ENCODE peak calls at places on chromosomes 2 and 18, in seven cellular contexts. One of them, this sample, is unnamed.

GRCh38 chr2:46487667-46488333 is 8.4 kb downstream of the TMEM247 start:
- DNase-seq in neural progenitor cell: no peak
- DNase-seq in amygdala: no peak
- DNase-seq in activated naive CD4-positive, alpha-beta T cell: no peak
- DNase-seq in activated CD4-positive, alpha-beta T cell treated with anti-CD3 and anti-CD28 coated beads, Interleukin-2, amount 10 ng/mL, durations not matched to agents 7 days and 5 days: no peak
- DNase-seq in NCI-H1092: no peak
- DNase-seq in sigmoid colon: peak; percentile 85
- DNase-seq in this sample: no peak

GRCh38 chr2:55165567-55165966 is 66.5 kb downstream of the CLHC1 start:
- DNase-seq in neural progenitor cell: no peak
- DNase-seq in amygdala: no peak
- DNase-seq in activated naive CD4-positive, alpha-beta T cell: no peak
- DNase-seq in activated CD4-positive, alpha-beta T cell treated with anti-CD3 and anti-CD28 coated beads, Interleukin-2, amount 10 ng/mL, durations not matched to agents 7 days and 5 days: no peak
- DNase-seq in NCI-H1092: no peak
- DNase-seq in sigmoid colon: no peak
- DNase-seq in this sample: no peak

GRCh38 chr18:1173593-1173992 is 268.9 kb downstream of the ADCYAP1 start:
- DNase-seq in neural progenitor cell: no peak
- DNase-seq in amygdala: no peak
- DNase-seq in activated naive CD4-positive, alpha-beta T cell: no peak
- DNase-seq in activated CD4-positive, alpha-beta T cell treated with anti-CD3 and anti-CD28 coated beads, Interleukin-2, amount 10 ng/mL, durations not matched to agents 7 days and 5 days: no peak
- DNase-seq in NCI-H1092: no peak
- DNase-seq in sigmoid colon: no peak
- DNase-seq in this sample: no peak

GRCh38 chr2:63569740-63570139 is 18.5 kb downstream of the WDPCP start:
- DNase-seq in neural progenitor cell: no peak
- DNase-seq in amygdala: no peak
- DNase-seq in activated naive CD4-positive, alpha-beta T cell: no peak
- DNase-seq in activated CD4-positive, alpha-beta T cell treated with anti-CD3 and anti-CD28 coated beads, Interleukin-2, amount 10 ng/mL, durations not matched to agents 7 days and 5 days: no peak
- DNase-seq in NCI-H1092: no peak
- DNase-seq in sigmoid colon: no peak
- DNase-seq in this sample: no peak

GRCh38 chr2:20596973-20597867 is 53.7 kb downstream of the HS1BP3 start:
- DNase-seq in neural progenitor cell: no peak
- DNase-seq in amygdala: no peak
- DNase-seq in activated naive CD4-positive, alpha-beta T cell: no peak
- DNase-seq in activated CD4-positive, alpha-beta T cell treated with anti-CD3 and anti-CD28 coated beads, Interleukin-2, amount 10 ng/mL, durations not matched to agents 7 days and 5 days: no peak
- DNase-seq in NCI-H1092: no peak
- DNase-seq in sigmoid colon: peak; percentile 94
- DNase-seq in this sample: no peak

GRCh38 chr18:52694804-52695203 is 354.8 kb downstream of the DCC start:
- DNase-seq in neural progenitor cell: peak; percentile 42
- DNase-seq in amygdala: no peak
- DNase-seq in activated naive CD4-positive, alpha-beta T cell: no peak
- DNase-seq in activated CD4-positive, alpha-beta T cell treated with anti-CD3 and anti-CD28 coated beads, Interleukin-2, amount 10 ng/mL, durations not matched to agents 7 days and 5 days: no peak
- DNase-seq in NCI-H1092: no peak
- DNase-seq in sigmoid colon: no peak
- DNase-seq in this sample: peak; percentile 30

GRCh38 chr2:42865884-42866861 is 73.8 kb upstream of the HAAO start:
- DNase-seq in neural progenitor cell: no peak
- DNase-seq in amygdala: no peak
- DNase-seq in activated naive CD4-positive, alpha-beta T cell: no peak
- DNase-seq in activated CD4-positive, alpha-beta T cell treated with anti-CD3 and anti-CD28 coated beads, Interleukin-2, amount 10 ng/mL, durations not matched to agents 7 days and 5 days: no peak
- DNase-seq in NCI-H1092: no peak
- DNase-seq in sigmoid colon: peak; percentile 82
- DNase-seq in this sample: no peak

GRCh38 chr2:196568506-196568905 is 71.0 kb upstream of the CCDC150 start:
- DNase-seq in neural progenitor cell: no peak
- DNase-seq in amygdala: no peak
- DNase-seq in activated naive CD4-positive, alpha-beta T cell: no peak
- DNase-seq in activated CD4-positive, alpha-beta T cell treated with anti-CD3 and anti-CD28 coated beads, Interleukin-2, amount 10 ng/mL, durations not matched to agents 7 days and 5 days: no peak
- DNase-seq in NCI-H1092: no peak
- DNase-seq in sigmoid colon: no peak
- DNase-seq in this sample: no peak

GRCh38 chr18:13703899-13704298 is 22.5 kb downstream of the FAM210A start:
- DNase-seq in neural progenitor cell: peak; percentile 15
- DNase-seq in amygdala: no peak
- DNase-seq in activated naive CD4-positive, alpha-beta T cell: no peak
- DNase-seq in activated CD4-positive, alpha-beta T cell treated with anti-CD3 and anti-CD28 coated beads, Interleukin-2, amount 10 ng/mL, durations not matched to agents 7 days and 5 days: no peak
- DNase-seq in NCI-H1092: no peak
- DNase-seq in sigmoid colon: no peak
- DNase-seq in this sample: no peak

GRCh38 chr2:136117391-136117841 is 533 bp downstream of the CXCR4 start:
- DNase-seq in neural progenitor cell: peak; percentile 82
- DNase-seq in amygdala: no peak
- DNase-seq in activated naive CD4-positive, alpha-beta T cell: peak; percentile 57
- DNase-seq in activated CD4-positive, alpha-beta T cell treated with anti-CD3 and anti-CD28 coated beads, Interleukin-2, amount 10 ng/mL, durations not matched to agents 7 days and 5 days: peak; percentile 70
- DNase-seq in NCI-H1092: no peak
- DNase-seq in sigmoid colon: no peak
- DNase-seq in this sample: no peak

GRCh38 chr2:205704101-205704741 is 21.9 kb downstream of the NRP2 start:
- DNase-seq in neural progenitor cell: no peak
- DNase-seq in amygdala: no peak
- DNase-seq in activated naive CD4-positive, alpha-beta T cell: no peak
- DNase-seq in activated CD4-positive, alpha-beta T cell treated with anti-CD3 and anti-CD28 coated beads, Interleukin-2, amount 10 ng/mL, durations not matched to agents 7 days and 5 days: no peak
- DNase-seq in NCI-H1092: no peak
- DNase-seq in sigmoid colon: peak; percentile 78
- DNase-seq in this sample: no peak

GRCh38 chr2:175732523-175732922 is 269.5 kb downstream of the LNPK start:
- DNase-seq in neural progenitor cell: no peak
- DNase-seq in amygdala: no peak
- DNase-seq in activated naive CD4-positive, alpha-beta T cell: no peak
- DNase-seq in activated CD4-positive, alpha-beta T cell treated with anti-CD3 and anti-CD28 coated beads, Interleukin-2, amount 10 ng/mL, durations not matched to agents 7 days and 5 days: no peak
- DNase-seq in NCI-H1092: no peak
- DNase-seq in sigmoid colon: no peak
- DNase-seq in this sample: no peak

GRCh38 chr2:222330910-222331309 is 32.1 kb upstream of the PAX3 start:
- DNase-seq in neural progenitor cell: no peak
- DNase-seq in amygdala: no peak
- DNase-seq in activated naive CD4-positive, alpha-beta T cell: no peak
- DNase-seq in activated CD4-positive, alpha-beta T cell treated with anti-CD3 and anti-CD28 coated beads, Interleukin-2, amount 10 ng/mL, durations not matched to agents 7 days and 5 days: no peak
- DNase-seq in NCI-H1092: no peak
- DNase-seq in sigmoid colon: no peak
- DNase-seq in this sample: no peak

GRCh38 chr2:127101756-127102463 is 5.0 kb downstream of the BIN1 start:
- DNase-seq in neural progenitor cell: no peak
- DNase-seq in amygdala: no peak
- DNase-seq in activated naive CD4-positive, alpha-beta T cell: no peak
- DNase-seq in activated CD4-positive, alpha-beta T cell treated with anti-CD3 and anti-CD28 coated beads, Interleukin-2, amount 10 ng/mL, durations not matched to agents 7 days and 5 days: no peak
- DNase-seq in NCI-H1092: no peak
- DNase-seq in sigmoid colon: peak; percentile 38
- DNase-seq in this sample: no peak

GRCh38 chr18:11553098-11553940 is 56.1 kb upstream of the SLC35G4 start:
- DNase-seq in neural progenitor cell: peak; percentile 65
- DNase-seq in amygdala: no peak
- DNase-seq in activated naive CD4-positive, alpha-beta T cell: no peak
- DNase-seq in activated CD4-positive, alpha-beta T cell treated with anti-CD3 and anti-CD28 coated beads, Interleukin-2, amount 10 ng/mL, durations not matched to agents 7 days and 5 days: peak; percentile 42
- DNase-seq in NCI-H1092: no peak
- DNase-seq in sigmoid colon: no peak
- DNase-seq in this sample: peak; percentile 75

GRCh38 chr18:42182728-42183700 is 228.0 kb downstream of the PIK3C3 start:
- DNase-seq in neural progenitor cell: no peak
- DNase-seq in amygdala: no peak
- DNase-seq in activated naive CD4-positive, alpha-beta T cell: no peak
- DNase-seq in activated CD4-positive, alpha-beta T cell treated with anti-CD3 and anti-CD28 coated beads, Interleukin-2, amount 10 ng/mL, durations not matched to agents 7 days and 5 days: no peak
- DNase-seq in NCI-H1092: no peak
- DNase-seq in sigmoid colon: no peak
- DNase-seq in this sample: no peak

GRCh38 chr2:65204461-65205230 is 23.0 kb upstream of the ACTR2 start:
- DNase-seq in neural progenitor cell: no peak
- DNase-seq in amygdala: no peak
- DNase-seq in activated naive CD4-positive, alpha-beta T cell: no peak
- DNase-seq in activated CD4-positive, alpha-beta T cell treated with anti-CD3 and anti-CD28 coated beads, Interleukin-2, amount 10 ng/mL, durations not matched to agents 7 days and 5 days: peak; percentile 42
- DNase-seq in NCI-H1092: no peak
- DNase-seq in sigmoid colon: no peak
- DNase-seq in this sample: no peak

GRCh38 chr2:3766824-3767223 is 63.4 kb downstream of the DCDC2C start:
- DNase-seq in neural progenitor cell: no peak
- DNase-seq in amygdala: no peak
- DNase-seq in activated naive CD4-positive, alpha-beta T cell: no peak
- DNase-seq in activated CD4-positive, alpha-beta T cell treated with anti-CD3 and anti-CD28 coated beads, Interleukin-2, amount 10 ng/mL, durations not matched to agents 7 days and 5 days: no peak
- DNase-seq in NCI-H1092: no peak
- DNase-seq in sigmoid colon: no peak
- DNase-seq in this sample: no peak

GRCh38 chr2:56199492-56199891 is 15.7 kb downstream of the CCDC85A start:
- DNase-seq in neural progenitor cell: no peak
- DNase-seq in amygdala: no peak
- DNase-seq in activated naive CD4-positive, alpha-beta T cell: no peak
- DNase-seq in activated CD4-positive, alpha-beta T cell treated with anti-CD3 and anti-CD28 coated beads, Interleukin-2, amount 10 ng/mL, durations not matched to agents 7 days and 5 days: no peak
- DNase-seq in NCI-H1092: no peak
- DNase-seq in sigmoid colon: no peak
- DNase-seq in this sample: no peak

GRCh38 chr2:2577366-2577765 is 246.3 kb upstream of the MYT1L start:
- DNase-seq in neural progenitor cell: no peak
- DNase-seq in amygdala: peak; percentile 67
- DNase-seq in activated naive CD4-positive, alpha-beta T cell: no peak
- DNase-seq in activated CD4-positive, alpha-beta T cell treated with anti-CD3 and anti-CD28 coated beads, Interleukin-2, amount 10 ng/mL, durations not matched to agents 7 days and 5 days: no peak
- DNase-seq in NCI-H1092: peak; percentile 72
- DNase-seq in sigmoid colon: no peak
- DNase-seq in this sample: no peak

GRCh38 chr2:134771313-134771801 is 52.6 kb upstream of the TMEM163 start:
- DNase-seq in neural progenitor cell: no peak
- DNase-seq in amygdala: no peak
- DNase-seq in activated naive CD4-positive, alpha-beta T cell: no peak
- DNase-seq in activated CD4-positive, alpha-beta T cell treated with anti-CD3 and anti-CD28 coated beads, Interleukin-2, amount 10 ng/mL, durations not matched to agents 7 days and 5 days: no peak
- DNase-seq in NCI-H1092: no peak
- DNase-seq in sigmoid colon: no peak
- DNase-seq in this sample: peak; percentile 29

GRCh38 chr2:128556633-128557032 is 238.0 kb upstream of the HS6ST1 start:
- DNase-seq in neural progenitor cell: no peak
- DNase-seq in amygdala: no peak
- DNase-seq in activated naive CD4-positive, alpha-beta T cell: no peak
- DNase-seq in activated CD4-positive, alpha-beta T cell treated with anti-CD3 and anti-CD28 coated beads, Interleukin-2, amount 10 ng/mL, durations not matched to agents 7 days and 5 days: no peak
- DNase-seq in NCI-H1092: no peak
- DNase-seq in sigmoid colon: no peak
- DNase-seq in this sample: no peak

GRCh38 chr18:34999734-35000397 is 41.3 kb upstream of the MAPRE2 start:
- DNase-seq in neural progenitor cell: peak; percentile 52
- DNase-seq in amygdala: no peak
- DNase-seq in activated naive CD4-positive, alpha-beta T cell: no peak
- DNase-seq in activated CD4-positive, alpha-beta T cell treated with anti-CD3 and anti-CD28 coated beads, Interleukin-2, amount 10 ng/mL, durations not matched to agents 7 days and 5 days: no peak
- DNase-seq in NCI-H1092: no peak
- DNase-seq in sigmoid colon: no peak
- DNase-seq in this sample: peak; percentile 27

GRCh38 chr2:75431757-75432156 is 129.0 kb downstream of the EVA1A start:
- DNase-seq in neural progenitor cell: no peak
- DNase-seq in amygdala: no peak
- DNase-seq in activated naive CD4-positive, alpha-beta T cell: no peak
- DNase-seq in activated CD4-positive, alpha-beta T cell treated with anti-CD3 and anti-CD28 coated beads, Interleukin-2, amount 10 ng/mL, durations not matched to agents 7 days and 5 days: no peak
- DNase-seq in NCI-H1092: no peak
- DNase-seq in sigmoid colon: no peak
- DNase-seq in this sample: no peak

GRCh38 chr2:97730245-97730644 is 16.9 kb downstream of the ZAP70 start:
- DNase-seq in neural progenitor cell: no peak
- DNase-seq in amygdala: no peak
- DNase-seq in activated naive CD4-positive, alpha-beta T cell: no peak
- DNase-seq in activated CD4-positive, alpha-beta T cell treated with anti-CD3 and anti-CD28 coated beads, Interleukin-2, amount 10 ng/mL, durations not matched to agents 7 days and 5 days: no peak
- DNase-seq in NCI-H1092: no peak
- DNase-seq in sigmoid colon: no peak
- DNase-seq in this sample: no peak

GRCh38 chr2:138964413-138964812 is 184.2 kb upstream of the NXPH2 start:
- DNase-seq in neural progenitor cell: no peak
- DNase-seq in amygdala: no peak
- DNase-seq in activated naive CD4-positive, alpha-beta T cell: no peak
- DNase-seq in activated CD4-positive, alpha-beta T cell treated with anti-CD3 and anti-CD28 coated beads, Interleukin-2, amount 10 ng/mL, durations not matched to agents 7 days and 5 days: no peak
- DNase-seq in NCI-H1092: no peak
- DNase-seq in sigmoid colon: no peak
- DNase-seq in this sample: no peak

GRCh38 chr2:32787207-32787606 is 159.4 kb downstream of the TTC27 start:
- DNase-seq in neural progenitor cell: no peak
- DNase-seq in amygdala: no peak
- DNase-seq in activated naive CD4-positive, alpha-beta T cell: no peak
- DNase-seq in activated CD4-positive, alpha-beta T cell treated with anti-CD3 and anti-CD28 coated beads, Interleukin-2, amount 10 ng/mL, durations not matched to agents 7 days and 5 days: no peak
- DNase-seq in NCI-H1092: no peak
- DNase-seq in sigmoid colon: no peak
- DNase-seq in this sample: no peak

GRCh38 chr2:118386636-118387302 is 298.5 kb downstream of the INSIG2 start:
- DNase-seq in neural progenitor cell: no peak
- DNase-seq in amygdala: no peak
- DNase-seq in activated naive CD4-positive, alpha-beta T cell: no peak
- DNase-seq in activated CD4-positive, alpha-beta T cell treated with anti-CD3 and anti-CD28 coated beads, Interleukin-2, amount 10 ng/mL, durations not matched to agents 7 days and 5 days: no peak
- DNase-seq in NCI-H1092: no peak
- DNase-seq in sigmoid colon: no peak
- DNase-seq in this sample: no peak

GRCh38 chr18:80177128-80177527 is 68.1 kb downstream of the ADNP2 start:
- DNase-seq in neural progenitor cell: no peak
- DNase-seq in amygdala: no peak
- DNase-seq in activated naive CD4-positive, alpha-beta T cell: no peak
- DNase-seq in activated CD4-positive, alpha-beta T cell treated with anti-CD3 and anti-CD28 coated beads, Interleukin-2, amount 10 ng/mL, durations not matched to agents 7 days and 5 days: no peak
- DNase-seq in NCI-H1092: no peak
- DNase-seq in sigmoid colon: no peak
- DNase-seq in this sample: no peak

GRCh38 chr18:77650799-77651385 is 401.2 kb downstream of the GALR1 start:
- DNase-seq in neural progenitor cell: peak; percentile 89
- DNase-seq in amygdala: peak; percentile 24
- DNase-seq in activated naive CD4-positive, alpha-beta T cell: peak; percentile 2
- DNase-seq in activated CD4-positive, alpha-beta T cell treated with anti-CD3 and anti-CD28 coated beads, Interleukin-2, amount 10 ng/mL, durations not matched to agents 7 days and 5 days: peak; percentile 58
- DNase-seq in NCI-H1092: peak; percentile 69
- DNase-seq in sigmoid colon: peak; percentile 87
- DNase-seq in this sample: peak; percentile 96

GRCh38 chr2:200306969-200307811 is 697 bp downstream of the SPATS2L start:
- DNase-seq in neural progenitor cell: peak; percentile 80
- DNase-seq in amygdala: no peak
- DNase-seq in activated naive CD4-positive, alpha-beta T cell: no peak
- DNase-seq in activated CD4-positive, alpha-beta T cell treated with anti-CD3 and anti-CD28 coated beads, Interleukin-2, amount 10 ng/mL, durations not matched to agents 7 days and 5 days: peak; percentile 35
- DNase-seq in NCI-H1092: no peak
- DNase-seq in sigmoid colon: peak; percentile 70
- DNase-seq in this sample: peak; percentile 65

GRCh38 chr2:199463708-199464613 is 6.2 kb upstream of the SATB2 start:
- DNase-seq in neural progenitor cell: peak; percentile 24
- DNase-seq in amygdala: no peak
- DNase-seq in activated naive CD4-positive, alpha-beta T cell: no peak
- DNase-seq in activated CD4-positive, alpha-beta T cell treated with anti-CD3 and anti-CD28 coated beads, Interleukin-2, amount 10 ng/mL, durations not matched to agents 7 days and 5 days: no peak
- DNase-seq in NCI-H1092: no peak
- DNase-seq in sigmoid colon: no peak
- DNase-seq in this sample: no peak

GRCh38 chr18:59988098-59988706 is 88.4 kb downstream of the PMAIP1 start:
- DNase-seq in neural progenitor cell: peak; percentile 49
- DNase-seq in amygdala: no peak
- DNase-seq in activated naive CD4-positive, alpha-beta T cell: peak; percentile 4
- DNase-seq in activated CD4-positive, alpha-beta T cell treated with anti-CD3 and anti-CD28 coated beads, Interleukin-2, amount 10 ng/mL, durations not matched to agents 7 days and 5 days: peak; percentile 61
- DNase-seq in NCI-H1092: peak; percentile 32
- DNase-seq in sigmoid colon: no peak
- DNase-seq in this sample: peak; percentile 49

GRCh38 chr2:54646170-54646927 is 77.1 kb upstream of the EML6 start:
- DNase-seq in neural progenitor cell: no peak
- DNase-seq in amygdala: no peak
- DNase-seq in activated naive CD4-positive, alpha-beta T cell: no peak
- DNase-seq in activated CD4-positive, alpha-beta T cell treated with anti-CD3 and anti-CD28 coated beads, Interleukin-2, amount 10 ng/mL, durations not matched to agents 7 days and 5 days: no peak
- DNase-seq in NCI-H1092: no peak
- DNase-seq in sigmoid colon: no peak
- DNase-seq in this sample: no peak

GRCh38 chr2:107376910-107377309 is 449.8 kb upstream of the RGPD4 start:
- DNase-seq in neural progenitor cell: no peak
- DNase-seq in amygdala: no peak
- DNase-seq in activated naive CD4-positive, alpha-beta T cell: no peak
- DNase-seq in activated CD4-positive, alpha-beta T cell treated with anti-CD3 and anti-CD28 coated beads, Interleukin-2, amount 10 ng/mL, durations not matched to agents 7 days and 5 days: no peak
- DNase-seq in NCI-H1092: no peak
- DNase-seq in sigmoid colon: no peak
- DNase-seq in this sample: no peak

This sample was measured in iPS-NIHi11.